ENCODE peak calls at places on chromosomes 16 and 17, in five cellular contexts. V is HFFc6; U is NCI-H2029; I is activated naive CD8-positive, alpha-beta T cell treated with anti-CD3 and anti-CD28 coated beads for 36 hours; T is germinal center. X is an unnamed sample.

GRCh38 chr16:2516391-2517240 is 2.9 kb downstream of the ATP6V0C start:
- DNase-seq in I (no peak), U (no peak), T (no peak), V (no peak), X (no peak)

GRCh38 chr17:31525801-31526549 is 134.5 kb downstream of the RAB11FIP4 start:
- DNase-seq in I (no peak), U (no peak), T (peak; percentile 82), V (no peak), X (no peak)

GRCh38 chr17:74713199-74713755 is 554 bp upstream of the CD300LF start:
- DNase-seq in U (no peak), I (no peak), T (no peak), V (no peak), X (no peak)

GRCh38 chr17:27493088-27493487 is 36.8 kb downstream of the KSR1 start:
- DNase-seq in I (no peak), T (no peak), U (no peak), V (no peak), X (no peak)

GRCh38 chr16:86882586-86883280 is 304.4 kb downstream of the FOXL1 start:
- DNase-seq in U (no peak), T (no peak), V (peak; percentile 52), I (no peak), X (no peak)

GRCh38 chr16:84810518-84811273 is 9.1 kb upstream of the CRISPLD2 start:
- DNase-seq in V (no peak), U (no peak), I (peak; percentile 44), T (no peak), X (no peak)

GRCh38 chr17:81931189-81931556 is 3.6 kb upstream of the MAFG start:
- DNase-seq in V (no peak), U (no peak), I (no peak), T (no peak), X (no peak)

GRCh38 chr17:59668816-59669215 is 38.4 kb downstream of the PTRH2 start:
- DNase-seq in V (peak; percentile 89), T (no peak), I (no peak), U (no peak), X (no peak)

GRCh38 chr17:28380572-28380907 is 9.0 kb downstream of the SARM1 start:
- DNase-seq in I (no peak), T (no peak), U (no peak), V (no peak), X (peak; percentile 97)

GRCh38 chr16:82846806-82847205 is 220.0 kb downstream of the CDH13 start:
- DNase-seq in I (no peak), T (no peak), U (no peak), V (no peak), X (no peak)

GRCh38 chr17:80112471-80113032 is 11.2 kb downstream of the GAA start:
- DNase-seq in I (no peak), T (no peak), V (no peak), U (no peak), X (no peak)

GRCh38 chr17:61638087-61638486 is 47.1 kb upstream of the NACA2 start:
- DNase-seq in I (no peak), V (no peak), T (no peak), U (no peak), X (no peak)

GRCh38 chr16:70730944-70731343 is 45.1 kb upstream of the MTSS2 start:
- DNase-seq in V (no peak), T (no peak), U (no peak), I (no peak), X (no peak)

GRCh38 chr16:2841606-2842339 is 11.7 kb downstream of the ZG16B start:
- DNase-seq in V (no peak), T (no peak), I (no peak), U (no peak), X (no peak)

GRCh38 chr17:81683208-81683583 is 401 bp downstream of the ARL16 start:
- DNase-seq in V (no peak), U (no peak), T (no peak), I (no peak), X (no peak)

GRCh38 chr16:31427441-31428276 is 501 bp downstream of the COX6A2 start:
- DNase-seq in I (peak; percentile 65), U (no peak), V (no peak), T (peak; percentile 64), X (no peak)

GRCh38 chr17:2853722-2854580 is 57.7 kb downstream of the RAP1GAP2 start:
- DNase-seq in T (no peak), U (no peak), I (peak; percentile 23), V (no peak), X (peak; percentile 31)

GRCh38 chr16:68031951-68032350 is 8.9 kb downstream of the DUS2 start:
- DNase-seq in U (no peak), T (no peak), I (no peak), V (no peak), X (peak; percentile 26)

GRCh38 chr16:27405546-27406451 is 3.8 kb downstream of the IL21R start:
- DNase-seq in I (peak; percentile 84), V (no peak), U (no peak), T (no peak), X (no peak)

GRCh38 chr16:27229891-27230470 is 26.7 kb downstream of the KDM8 start:
- DNase-seq in T (no peak), V (no peak), U (no peak), I (no peak), X (no peak)